ENCODE peak calls at places on chromosomes 5 and 9, in ten cellular contexts. L, R, E, A, O, G, F, I, T and N are unnamed samples.

GRCh38 chr9:78026416-78026815 is 5.2 kb downstream of the GNAQ start:
- DNase-seq in L (peak), R (peak), E (no peak), A (no peak), O (no peak), G (no peak), F (no peak), I (peak), T (no peak), N (no peak)

GRCh38 chr5:99348597-99348996 is 419.8 kb upstream of the CHD1 start:
- DNase-seq in L (no peak), R (no peak), E (no peak), A (no peak), O (no peak), G (no peak), F (no peak), I (no peak), T (no peak), N (no peak)

GRCh38 chr5:50744761-50745160 is 78.3 kb downstream of the PARP8 start:
- DNase-seq in L (no peak), R (peak), E (no peak), A (no peak), O (no peak), G (no peak), F (no peak), I (peak), T (no peak), N (no peak)

GRCh38 chr9:14006586-14007198 is 307.2 kb downstream of the NFIB start:
- DNase-seq in L (no peak), R (no peak), E (no peak), A (no peak), O (no peak), G (no peak), F (no peak), I (no peak), T (no peak), N (no peak)

GRCh38 chr9:75911390-75911789 is 20.9 kb downstream of the PCSK5 start:
- DNase-seq in L (no peak), R (no peak), E (no peak), A (no peak), O (no peak), G (no peak), F (no peak), I (no peak), T (no peak), N (no peak)

GRCh38 chr5:127112347-127112864 is 39.1 kb upstream of the C5orf63 start:
- DNase-seq in L (no peak), R (peak), E (no peak), A (no peak), O (no peak), G (no peak), F (no peak), I (no peak), T (no peak), N (no peak)

GRCh38 chr5:72234265-72234700 is 85.8 kb downstream of the MRPS27 start:
- DNase-seq in L (no peak), R (peak), E (no peak), A (peak), O (no peak), G (no peak), F (no peak), I (peak), T (no peak), N (no peak)

GRCh38 chr9:71303351-71303750 is 181.9 kb upstream of the TRPM3 start:
- DNase-seq in L (no peak), R (no peak), E (no peak), A (no peak), O (no peak), G (no peak), F (no peak), I (peak), T (no peak), N (no peak)

GRCh38 chr9:121394292-121394691 is 24.2 kb upstream of the STOM start:
- DNase-seq in L (no peak), R (no peak), E (no peak), A (no peak), O (no peak), G (no peak), F (no peak), I (no peak), T (no peak), N (no peak)

GRCh38 chr9:108545446-108545845 is 310.3 kb downstream of the ACTL7B start:
- DNase-seq in L (no peak), R (peak), E (no peak), A (no peak), O (no peak), G (no peak), F (no peak), I (no peak), T (no peak), N (no peak)

GRCh38 chr5:177111720-177112394 is 21.7 kb upstream of the NSD1 start:
- DNase-seq in L (peak), R (no peak), E (peak), A (peak), O (no peak), G (no peak), F (peak), I (peak), T (peak), N (no peak)

GRCh38 chr5:175652741-175653663 is 4.9 kb upstream of the HRH2 start:
- DNase-seq in L (no peak), R (no peak), E (no peak), A (peak), O (no peak), G (no peak), F (no peak), I (no peak), T (peak), N (no peak)

GRCh38 chr5:74639538-74640449 is 734 bp downstream of the ENC1 start:
- DNase-seq in L (peak), R (peak), E (peak), A (no peak), O (peak), G (peak), F (peak), I (peak), T (peak), N (no peak)

GRCh38 chr5:179908528-179908927 is 831 bp upstream of the TBC1D9B start:
- DNase-seq in L (peak), R (no peak), E (no peak), A (no peak), O (no peak), G (peak), F (no peak), I (no peak), T (no peak), N (no peak)

GRCh38 chr5:78361226-78361993 is 993 bp downstream of the SCAMP1 start:
- DNase-seq in L (peak), R (peak), E (peak), A (no peak), O (peak), G (peak), F (peak), I (peak), T (no peak), N (no peak)

GRCh38 chr5:36374275-36374862 is 72.7 kb upstream of the RANBP3L start:
- DNase-seq in L (no peak), R (peak), E (no peak), A (no peak), O (no peak), G (no peak), F (peak), I (peak), T (no peak), N (no peak)

GRCh38 chr9:70639853-70640814 is 225.7 kb upstream of the KLF9 start:
- DNase-seq in L (peak), R (peak), E (peak), A (no peak), O (no peak), G (no peak), F (peak), I (peak), T (no peak), N (no peak)

GRCh38 chr9:127438394-127438793 is 12.8 kb downstream of the RPL12 start:
- DNase-seq in L (no peak), R (no peak), E (no peak), A (no peak), O (no peak), G (no peak), F (no peak), I (no peak), T (no peak), N (no peak)

GRCh38 chr5:177434942-177435738 is 8.7 kb downstream of the GRK6 start:
- DNase-seq in L (no peak), R (no peak), E (no peak), A (no peak), O (no peak), G (no peak), F (no peak), I (no peak), T (no peak), N (no peak)

GRCh38 chr9:80679920-80680319 is 1009.4 kb downstream of the TLE1 start:
- DNase-seq in L (no peak), R (no peak), E (no peak), A (no peak), O (no peak), G (no peak), F (no peak), I (no peak), T (no peak), N (no peak)

GRCh38 chr5:73266309-73266708 is 93.3 kb downstream of the TMEM174 start:
- DNase-seq in L (no peak), R (no peak), E (no peak), A (no peak), O (no peak), G (no peak), F (no peak), I (no peak), T (no peak), N (no peak)

GRCh38 chr5:36438765-36439501 is 137.2 kb upstream of the RANBP3L start:
- DNase-seq in L (peak), R (no peak), E (no peak), A (no peak), O (no peak), G (no peak), F (no peak), I (no peak), T (no peak), N (no peak)

GRCh38 chr5:103271570-103272289 is 13.2 kb downstream of the MACIR start:
- DNase-seq in L (peak), R (no peak), E (no peak), A (no peak), O (no peak), G (no peak), F (peak), I (no peak), T (no peak), N (no peak)

GRCh38 chr9:70832487-70832886 is 288.9 kb downstream of the TRPM3 start:
- DNase-seq in L (no peak), R (peak), E (no peak), A (no peak), O (no peak), G (no peak), F (no peak), I (peak), T (no peak), N (no peak)

GRCh38 chr5:170262061-170262764 is 29.4 kb downstream of the C5orf58 start:
- DNase-seq in L (no peak), R (no peak), E (no peak), A (no peak), O (no peak), G (no peak), F (no peak), I (no peak), T (no peak), N (no peak)

GRCh38 chr9:69809304-69809863 is 11.2 kb upstream of the CFAP95 start:
- DNase-seq in L (peak), R (peak), E (no peak), A (no peak), O (no peak), G (no peak), F (no peak), I (peak), T (peak), N (no peak)

GRCh38 chr9:76932778-76933177 is 26.9 kb upstream of the PRUNE2 start:
- DNase-seq in L (no peak), R (peak), E (no peak), A (no peak), O (no peak), G (no peak), F (no peak), I (peak), T (no peak), N (no peak)

GRCh38 chr5:2916076-2916682 is 164.7 kb upstream of the IRX2 start:
- DNase-seq in L (no peak), R (no peak), E (no peak), A (no peak), O (no peak), G (no peak), F (no peak), I (no peak), T (no peak), N (no peak)

GRCh38 chr5:157283434-157283833 is 17.5 kb downstream of the CYFIP2 start:
- DNase-seq in L (no peak), R (no peak), E (no peak), A (no peak), O (no peak), G (no peak), F (no peak), I (no peak), T (no peak), N (no peak)

GRCh38 chr5:132747064-132747692 is at the start of gene CCNI2:
- DNase-seq in L (peak), R (no peak), E (no peak), A (peak), O (no peak), G (no peak), F (peak), I (no peak), T (peak), N (no peak)

GRCh38 chr5:180315762-180316212 is 23.9 kb upstream of the MAPK9 start:
- DNase-seq in L (peak), R (peak), E (no peak), A (peak), O (no peak), G (peak), F (peak), I (peak), T (peak), N (no peak)

GRCh38 chr9:97359147-97359546 is 51.7 kb downstream of the CCDC180 start:
- DNase-seq in L (peak), R (no peak), E (no peak), A (no peak), O (no peak), G (no peak), F (no peak), I (no peak), T (no peak), N (no peak)

GRCh38 chr5:132487841-132488555 is 2.6 kb downstream of the IRF1 start:
- DNase-seq in L (no peak), R (no peak), E (no peak), A (no peak), O (no peak), G (no peak), F (peak), I (no peak), T (no peak), N (no peak)

GRCh38 chr9:122106576-122106975 is 13.5 kb upstream of the TTLL11 start:
- DNase-seq in L (no peak), R (no peak), E (no peak), A (no peak), O (no peak), G (no peak), F (no peak), I (no peak), T (no peak), N (no peak)

GRCh38 chr9:129197978-129198736 is 20.1 kb upstream of the IER5L start:
- DNase-seq in L (no peak), R (peak), E (no peak), A (no peak), O (no peak), G (peak), F (peak), I (peak), T (no peak), N (no peak)

GRCh38 chr5:77168187-77168883 is 42.1 kb upstream of the PDE8B start:
- DNase-seq in L (peak), R (peak), E (no peak), A (no peak), O (no peak), G (peak), F (peak), I (peak), T (no peak), N (no peak)

GRCh38 chr9:96222132-96222531 is 79.8 kb downstream of the HSD17B3 start:
- DNase-seq in L (peak), R (no peak), E (no peak), A (no peak), O (no peak), G (no peak), F (no peak), I (peak), T (no peak), N (no peak)

GRCh38 chr5:107361945-107362344 is 308.8 kb downstream of the EFNA5 start:
- DNase-seq in L (no peak), R (no peak), E (no peak), A (no peak), O (no peak), G (no peak), F (peak), I (peak), T (no peak), N (no peak)

GRCh38 chr9:92642041-92642451 is 27.9 kb downstream of the IPPK start:
- DNase-seq in L (no peak), R (no peak), E (no peak), A (no peak), O (no peak), G (no peak), F (no peak), I (no peak), T (no peak), N (no peak)